ENCODE peak calls at places on chromosomes 6 and 20, in nine cellular contexts. Q is A549, J is foreskin fibroblast, V is BJ, B is choroid plexus epithelial cell, P is heart right ventricle, H is GM06990, U is cardiac fibroblast, R is PC-3. Z is an unnamed sample.

GRCh38 chr6:68126089-68126749 is 508.9 kb upstream of the ADGRB3 start:
- DNase-seq in P (no peak), U (peak), H (peak), V (no peak), J (peak), B (peak), R (no peak), Q (no peak), Z (no peak)

GRCh38 chr6:32192608-32193039 is at the start of gene GPSM3:
- DNase-seq in B (peak), Q (no peak), J (peak), R (no peak), P (peak), H (peak), U (peak), V (no peak), Z (peak)

GRCh38 chr6:90420495-90420894 is 123.9 kb upstream of the BACH2 start:
- DNase-seq in R (no peak), B (peak), V (no peak), H (no peak), P (no peak), J (no peak), Q (no peak), U (no peak), Z (no peak)

GRCh38 chr20:22675337-22675736 is 91.0 kb upstream of the FOXA2 start:
- DNase-seq in V (no peak), H (no peak), R (no peak), J (no peak), P (no peak), U (no peak), Q (no peak), B (no peak), Z (no peak)

GRCh38 chr6:20403080-20403765 is 1.5 kb downstream of the E2F3 start:
- DNase-seq in J (peak), U (peak), B (peak), P (peak), V (peak), R (peak), H (peak), Q (peak), Z (peak)

GRCh38 chr6:100785982-100786381 is 95.1 kb downstream of the ASCC3 start:
- DNase-seq in Q (no peak), U (no peak), H (no peak), P (no peak), B (no peak), V (no peak), R (no peak), J (no peak), Z (no peak)

GRCh38 chr20:815914-816606 is 17.5 kb upstream of the FAM110A start:
- DNase-seq in R (peak), J (peak), U (peak), V (no peak), Q (peak), H (peak), P (peak), B (peak), Z (peak)

GRCh38 chr6:91221072-91221471 is 634.2 kb upstream of the MAP3K7 start:
- DNase-seq in Q (no peak), R (no peak), P (no peak), H (no peak), B (no peak), U (no peak), V (no peak), J (no peak), Z (no peak)

GRCh38 chr6:147507162-147508072 is 1.1 kb upstream of the SAMD5 start:
- DNase-seq in H (peak), Q (peak), V (no peak), J (peak), B (peak), U (peak), R (peak), P (no peak), Z (peak)

GRCh38 chr20:54985100-54985499 is 509.7 kb downstream of the DOK5 start:
- DNase-seq in Q (no peak), H (no peak), R (no peak), P (no peak), B (no peak), J (no peak), V (no peak), U (no peak), Z (no peak)

GRCh38 chr6:31750411-31751022 is 10.7 kb downstream of the MSH5 start:
- DNase-seq in B (peak), V (no peak), H (no peak), U (peak), P (no peak), J (peak), Q (no peak), R (no peak), Z (no peak)

GRCh38 chr20:64052987-64053840 is 3.8 kb upstream of the SOX18 start:
- DNase-seq in H (no peak), B (no peak), U (no peak), P (no peak), J (no peak), R (no peak), V (no peak), Q (no peak), Z (no peak)

GRCh38 chr6:45074423-45074822 is 253.7 kb upstream of the RUNX2 start:
- DNase-seq in H (no peak), P (no peak), Q (no peak), V (no peak), B (peak), J (no peak), R (no peak), U (peak), Z (peak)

GRCh38 chr20:31700747-31701146 is 21.9 kb downstream of the BCL2L1 start:
- DNase-seq in V (no peak), B (no peak), R (no peak), U (no peak), H (no peak), J (no peak), P (no peak), Q (no peak), Z (no peak)

GRCh38 chr6:41032830-41033229 is 6.2 kb downstream of the UNC5CL start:
- DNase-seq in V (no peak), J (no peak), B (no peak), U (no peak), H (no peak), Q (no peak), P (no peak), R (no peak), Z (no peak)

GRCh38 chr20:35719717-35720116 is 20.5 kb downstream of the ROMO1 start:
- DNase-seq in J (no peak), U (no peak), P (no peak), H (no peak), Q (no peak), B (no peak), R (no peak), V (no peak), Z (no peak)

GRCh38 chr6:29602564-29603361 is 17.8 kb downstream of the OR2H2 start:
- DNase-seq in U (peak), Q (peak), B (peak), R (peak), P (no peak), H (no peak), J (peak), V (no peak), Z (no peak)

GRCh38 chr6:155324993-155325392 is 10.7 kb upstream of the TFB1M start:
- DNase-seq in V (no peak), H (no peak), Q (no peak), B (no peak), P (no peak), U (no peak), J (no peak), R (no peak), Z (no peak)

GRCh38 chr20:63100401-63100925 is 93.7 kb upstream of the BHLHE23 start:
- DNase-seq in H (no peak), J (no peak), R (no peak), Q (no peak), P (no peak), U (no peak), B (no peak), V (no peak), Z (no peak)

GRCh38 chr6:38213275-38213674 is 393.7 kb downstream of the ZFAND3 start:
- DNase-seq in R (peak), P (no peak), J (no peak), B (peak), U (peak), H (no peak), V (no peak), Q (no peak), Z (no peak)

GRCh38 chr6:168052291-168052891 is 26.6 kb downstream of the FRMD1 start:
- DNase-seq in U (no peak), J (no peak), R (peak), B (no peak), Q (no peak), P (no peak), V (no peak), H (no peak), Z (no peak)

GRCh38 chr6:31940256-31940664 is 5.6 kb upstream of the CFB start:
- DNase-seq in J (peak), H (no peak), V (no peak), R (peak), Q (no peak), B (peak), P (no peak), U (peak), Z (no peak)

GRCh38 chr6:10403385-10404106 is 11.3 kb downstream of the TFAP2A start:
- DNase-seq in U (peak), R (peak), H (no peak), J (peak), P (no peak), Q (peak), V (no peak), B (peak), Z (peak)

GRCh38 chr6:38501931-38502330 is 137.8 kb downstream of the BTBD9 start:
- DNase-seq in Q (no peak), J (no peak), H (no peak), U (no peak), V (no peak), B (no peak), R (no peak), P (no peak), Z (no peak)

GRCh38 chr20:16975682-16976081 is 227.5 kb downstream of the OTOR start:
- DNase-seq in R (no peak), V (no peak), P (no peak), U (no peak), J (no peak), B (no peak), H (no peak), Q (no peak), Z (no peak)

GRCh38 chr6:25635886-25636317 is 16.1 kb upstream of the SCGN start:
- DNase-seq in J (no peak), U (no peak), V (no peak), P (no peak), R (no peak), H (no peak), Q (no peak), B (no peak), Z (no peak)
- H3K4me3 ChIP-seq in J (no peak), U (no peak), V (no peak), P (no peak), R (no peak), H (no peak), Q (no peak), B (no peak), Z (no peak)

GRCh38 chr6:3748726-3749389 is 2.7 kb downstream of the PXDC1 start:
- DNase-seq in J (no peak), U (no peak), R (no peak), Q (no peak), H (no peak), B (no peak), P (no peak), V (no peak), Z (no peak)
- H3K4me3 ChIP-seq in J (peak), U (peak), R (peak), Q (no peak), H (no peak), B (peak), P (peak), V (peak), Z (peak)

GRCh38 chr6:152716322-152716721 is 18.6 kb downstream of the MYCT1 start:
- DNase-seq in J (no peak), R (peak), B (no peak), Q (no peak), V (no peak), U (peak), P (no peak), H (no peak), Z (no peak)
- H3K4me3 ChIP-seq in J (no peak), R (no peak), B (no peak), Q (no peak), V (no peak), U (no peak), P (no peak), H (no peak), Z (no peak)

GRCh38 chr6:128570439-128571063 is 50.2 kb upstream of the PTPRK start:
- DNase-seq in H (no peak), B (no peak), R (peak), U (no peak), V (no peak), Q (no peak), P (no peak), J (peak), Z (peak)
- H3K4me3 ChIP-seq in H (no peak), B (no peak), R (peak), U (no peak), V (no peak), Q (no peak), P (no peak), J (no peak), Z (peak)

GRCh38 chr6:24778121-24778520 is 3.4 kb downstream of the GMNN start:
- DNase-seq in H (no peak), U (no peak), B (no peak), R (no peak), P (no peak), J (no peak), Q (no peak), V (no peak), Z (no peak)

GRCh38 chr6:24779416-24779815 is 4.7 kb downstream of the GMNN start:
- DNase-seq in P (no peak), U (no peak), Q (no peak), J (no peak), R (peak), B (peak), V (no peak), H (peak), Z (peak)

GRCh38 chr6:24777227-24777626 is 2.5 kb downstream of the GMNN start:
- DNase-seq in V (no peak), P (no peak), Q (no peak), H (no peak), B (no peak), R (no peak), U (no peak), J (peak), Z (no peak)

GRCh38 chr6:24778878-24779277 is 4.1 kb downstream of the GMNN start:
- DNase-seq in U (no peak), R (no peak), P (no peak), Q (no peak), J (no peak), H (no peak), V (no peak), B (no peak), Z (no peak)

DNA sequence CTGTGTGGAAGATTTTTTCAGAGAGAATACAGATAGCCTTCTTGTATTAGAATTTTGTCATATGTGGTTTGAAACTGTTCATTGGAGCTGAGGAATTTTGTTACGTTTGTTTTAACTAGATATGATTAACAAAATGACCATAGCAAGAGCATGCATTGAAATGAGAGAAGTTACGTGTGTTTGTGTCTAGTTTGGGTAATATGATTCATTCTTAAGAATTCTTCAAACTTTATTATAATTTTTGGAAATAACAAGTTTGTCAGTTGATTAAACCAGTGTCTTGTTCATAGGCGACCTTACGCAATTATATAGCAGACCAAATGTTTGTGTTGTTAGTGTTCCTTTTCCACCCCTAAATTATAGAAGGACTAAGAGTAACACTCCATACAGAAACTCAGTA is 5.5 kb downstream of the GMNN start:
- DNase-seq in H (no peak), P (no peak), B (no peak), U (peak), J (peak), R (no peak), Q (no peak), V (no peak), Z (no peak)
- H3K4me3 ChIP-seq in H (peak), P (no peak), B (no peak), U (no peak), J (no peak), R (no peak), Q (no peak), V (no peak), Z (no peak)